ENCODE peak calls at places on chromosome 17, in four cellular contexts. U, Q, L and F are unnamed samples.

GRCh38 chr17:18093616-18094408 is 6.1 kb downstream of the DRG2 start:
- DNase-seq in U (peak), Q (no peak), L (no peak), F (no peak)

GRCh38 chr17:32584792-32585191 is 98.0 kb downstream of the CDK5R1 start:
- DNase-seq in U (no peak), Q (no peak), L (no peak), F (no peak)

GRCh38 chr17:41071606-41072375 is 6.1 kb upstream of the KRTAP2-4 start:
- DNase-seq in U (no peak), Q (no peak), L (no peak), F (no peak)

GRCh38 chr17:63474914-63475460 is 1.9 kb upstream of the ACE start:
- DNase-seq in U (no peak), Q (no peak), L (no peak), F (no peak)

GRCh38 chr17:66491213-66491612 is 188.8 kb downstream of the PRKCA start:
- DNase-seq in U (no peak), Q (no peak), L (no peak), F (no peak)

GRCh38 chr17:50049636-50050035 is 6.3 kb upstream of the ITGA3 start:
- DNase-seq in U (no peak), Q (no peak), L (no peak), F (no peak)

GRCh38 chr17:15263680-15264079 is 1.4 kb downstream of the PMP22 start:
- DNase-seq in U (no peak), Q (no peak), L (no peak), F (no peak)

GRCh38 chr17:48603959-48604769 is 622 bp downstream of the HOXB6 start:
- DNase-seq in U (no peak), Q (no peak), L (no peak), F (no peak)

GRCh38 chr17:9050801-9051401 is 29.6 kb downstream of the NTN1 start:
- DNase-seq in U (no peak), Q (no peak), L (no peak), F (no peak)

GRCh38 chr17:44899074-44899782 is at the start of gene EFTUD2:
- DNase-seq in U (peak), Q (peak), L (peak), F (peak)
- TF ChIP-seq EP300 in U (peak), Q (peak), L (no peak), F (peak)

GRCh38 chr17:75270218-75270965 is 639 bp downstream of the MIF4GD start:
- DNase-seq in U (peak), Q (peak), L (peak), F (peak)
- TF ChIP-seq EP300 in U (no peak), Q (no peak), L (no peak), F (no peak)

DNA sequence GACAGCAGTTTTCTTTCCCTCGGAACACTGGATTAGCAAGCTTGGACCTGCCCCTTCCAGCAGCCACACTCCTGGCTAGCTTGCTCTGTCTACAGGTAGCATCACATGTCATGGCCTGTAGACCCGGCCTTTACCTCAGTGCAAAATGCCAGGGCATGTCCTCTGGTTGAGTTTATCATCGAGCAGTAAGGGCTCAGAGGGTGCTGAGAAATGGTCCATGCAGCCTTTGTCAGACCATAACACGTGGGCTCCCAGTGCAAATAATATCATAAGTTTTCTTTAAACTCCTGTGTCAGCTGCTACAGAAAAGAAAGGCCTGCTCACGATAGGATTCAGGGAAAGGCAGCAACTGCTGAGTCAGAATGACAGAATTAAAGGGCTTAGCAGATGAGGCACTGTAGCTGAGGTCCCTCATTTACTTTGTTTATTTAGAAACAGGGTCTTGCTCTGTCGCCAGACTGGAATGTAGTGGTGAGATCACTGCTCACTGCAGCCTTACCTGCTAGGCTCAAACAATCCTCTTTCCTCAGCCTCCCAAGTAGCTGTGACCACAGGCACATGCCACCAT is 8.0 kb upstream of the GNA13 start:
- DNase-seq in U (peak), Q (no peak), L (no peak), F (peak)
- TF ChIP-seq EP300 in U (peak), Q (no peak), L (no peak), F (no peak)

GRCh38 chr17:77686903-77687302 is 271.6 kb upstream of the TNRC6C start:
- DNase-seq in U (no peak), Q (no peak), L (no peak), F (no peak)
- TF ChIP-seq EP300 in U (no peak), Q (no peak), L (no peak), F (no peak)